ENCODE peak calls at places on chromosomes 1 and 21, in four cellular contexts. One of them, this sample, is unnamed.
A peak's percentile ranks its signal among the peaks of the same experiment; 100 is the strongest.

GRCh38 chr1:217332426-217333065 is 298.3 kb downstream of the GPATCH2 start:
- DNase-seq in transverse colon: no peak
- DNase-seq in thoracic aorta: no peak
- DNase-seq in GM06990: no peak
- DNase-seq in this sample: no peak

GRCh38 chr1:246002725-246003441 is 504.2 kb downstream of the SMYD3 start:
- DNase-seq in transverse colon: peak; percentile 89
- DNase-seq in thoracic aorta: peak; percentile 34
- DNase-seq in GM06990: peak; percentile 26
- DNase-seq in this sample: peak; percentile 92

GRCh38 chr1:1544544-1544943 is 4.1 kb upstream of the TMEM240 start:
- DNase-seq in transverse colon: no peak
- DNase-seq in thoracic aorta: no peak
- DNase-seq in GM06990: no peak
- DNase-seq in this sample: no peak

GRCh38 chr1:18290740-18291412 is 183.3 kb downstream of the IGSF21 start:
- DNase-seq in transverse colon: no peak
- DNase-seq in thoracic aorta: no peak
- DNase-seq in GM06990: no peak
- DNase-seq in this sample: no peak

GRCh38 chr1:228079601-228080263 is 2.8 kb upstream of the ARF1 start:
- DNase-seq in transverse colon: peak; percentile 5
- DNase-seq in thoracic aorta: no peak
- DNase-seq in GM06990: no peak
- DNase-seq in this sample: no peak

GRCh38 chr1:14849038-14849437 is 250.6 kb downstream of the KAZN start:
- DNase-seq in transverse colon: no peak
- DNase-seq in thoracic aorta: no peak
- DNase-seq in GM06990: no peak
- DNase-seq in this sample: peak; percentile 32

GRCh38 chr21:38913120-38913975 is 107.6 kb downstream of the ETS2 start:
- DNase-seq in transverse colon: peak; percentile 93
- DNase-seq in thoracic aorta: peak; percentile 30
- DNase-seq in GM06990: peak; percentile 15
- DNase-seq in this sample: no peak

GRCh38 chr1:170414989-170415733 is 116.8 kb upstream of the GORAB start:
- DNase-seq in transverse colon: no peak
- DNase-seq in thoracic aorta: no peak
- DNase-seq in GM06990: no peak
- DNase-seq in this sample: peak; percentile 21

GRCh38 chr1:19682257-19682656 is 17.6 kb downstream of the HTR6 start:
- DNase-seq in transverse colon: no peak
- DNase-seq in thoracic aorta: no peak
- DNase-seq in GM06990: no peak
- DNase-seq in this sample: peak; percentile 70

GRCh38 chr21:42223826-42224575 is 5.1 kb downstream of the ABCG1 start:
- DNase-seq in transverse colon: no peak
- DNase-seq in thoracic aorta: no peak
- DNase-seq in GM06990: no peak
- DNase-seq in this sample: no peak

GRCh38 chr1:25023190-25023578 is 93.1 kb upstream of the RUNX3 start:
- DNase-seq in transverse colon: no peak
- DNase-seq in thoracic aorta: no peak
- DNase-seq in GM06990: no peak
- DNase-seq in this sample: no peak

GRCh38 chr1:93846151-93846928 is 32.7 kb downstream of the DNTTIP2 start:
- DNase-seq in transverse colon: peak; percentile 91
- DNase-seq in thoracic aorta: peak; percentile 66
- DNase-seq in GM06990: peak; percentile 91
- DNase-seq in this sample: peak; percentile 78
- TF ChIP-seq CTCF in transverse colon: peak; percentile 66
- TF ChIP-seq CTCF in thoracic aorta: peak; percentile 52
- TF ChIP-seq CTCF in GM06990: peak; percentile 36
- TF ChIP-seq CTCF in this sample: peak; percentile 28

GRCh38 chr1:69535490-69535889 is 32.2 kb upstream of the LRRC7 start:
- DNase-seq in transverse colon: no peak
- DNase-seq in thoracic aorta: no peak
- DNase-seq in GM06990: no peak
- DNase-seq in this sample: no peak
- TF ChIP-seq CTCF in transverse colon: no peak
- TF ChIP-seq CTCF in thoracic aorta: no peak
- TF ChIP-seq CTCF in GM06990: no peak
- TF ChIP-seq CTCF in this sample: no peak

GRCh38 chr21:32309906-32310460 is 11.3 kb downstream of the MRAP start:
- DNase-seq in transverse colon: no peak
- DNase-seq in thoracic aorta: no peak
- DNase-seq in GM06990: no peak
- DNase-seq in this sample: no peak
- TF ChIP-seq CTCF in transverse colon: no peak
- TF ChIP-seq CTCF in thoracic aorta: no peak
- TF ChIP-seq CTCF in GM06990: no peak
- TF ChIP-seq CTCF in this sample: no peak

DNA sequence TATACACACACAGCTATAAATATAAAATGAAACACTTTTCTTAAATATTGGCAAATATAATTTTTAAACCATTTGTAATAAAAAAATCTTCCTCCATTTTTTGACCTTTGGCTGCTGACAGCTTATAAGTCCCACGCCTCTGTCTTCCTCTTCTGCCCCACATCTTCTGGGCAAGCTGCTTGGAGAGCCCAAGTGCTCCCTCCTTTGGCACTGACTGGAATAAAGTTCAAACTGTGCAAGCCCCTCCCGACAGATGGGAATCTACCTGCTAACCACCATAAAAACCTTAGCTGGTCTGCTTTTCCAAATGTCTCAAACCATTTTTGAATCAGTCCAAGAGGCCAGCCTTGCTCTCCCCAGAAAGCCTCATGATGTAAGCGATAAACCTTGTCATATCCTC is 99.7 kb downstream of the SNX7 start:
- DNase-seq in transverse colon: no peak
- DNase-seq in thoracic aorta: no peak
- DNase-seq in GM06990: no peak
- DNase-seq in this sample: no peak
- TF ChIP-seq CTCF in transverse colon: no peak
- TF ChIP-seq CTCF in thoracic aorta: no peak
- TF ChIP-seq CTCF in GM06990: no peak
- TF ChIP-seq CTCF in this sample: no peak

GRCh38 chr1:203986887-203987461 is 85.9 kb upstream of the SOX13 start:
- DNase-seq in transverse colon: no peak
- DNase-seq in thoracic aorta: no peak
- DNase-seq in GM06990: no peak
- DNase-seq in this sample: peak; percentile 42

GRCh38 chr1:203990118-203990517 is 82.8 kb upstream of the SOX13 start:
- DNase-seq in transverse colon: no peak
- DNase-seq in thoracic aorta: no peak
- DNase-seq in GM06990: no peak
- DNase-seq in this sample: no peak

GRCh38 chr1:203985044-203985443 is 87.9 kb upstream of the SOX13 start:
- DNase-seq in transverse colon: no peak
- DNase-seq in thoracic aorta: no peak
- DNase-seq in GM06990: no peak
- DNase-seq in this sample: no peak

DNA sequence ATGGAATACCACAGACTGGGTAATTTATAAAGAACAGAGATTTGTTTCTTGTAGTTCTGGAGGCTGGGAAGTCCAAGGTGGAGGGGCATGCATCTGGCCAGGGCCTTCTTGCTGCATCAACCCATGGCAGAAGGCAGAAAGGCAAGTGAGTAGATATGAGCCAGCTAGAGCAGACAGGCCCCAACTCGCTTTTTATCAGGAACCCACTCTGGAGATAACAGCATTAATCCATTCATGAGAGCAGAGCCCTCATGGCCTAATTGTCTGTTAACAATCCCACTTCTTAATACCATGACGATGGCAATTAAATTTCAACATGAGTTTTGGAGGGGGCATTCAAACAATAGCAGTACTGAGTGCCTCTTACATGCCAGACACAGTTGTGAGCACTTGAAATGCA is 87.2 kb upstream of the SOX13 start:
- DNase-seq in transverse colon: no peak
- DNase-seq in thoracic aorta: no peak
- DNase-seq in GM06990: no peak
- DNase-seq in this sample: no peak
- TF ChIP-seq CTCF in transverse colon: no peak
- TF ChIP-seq CTCF in thoracic aorta: no peak
- TF ChIP-seq CTCF in GM06990: no peak
- TF ChIP-seq CTCF in this sample: no peak

GRCh38 chr1:96843196-96843595 is 121.6 kb downstream of the PTBP2 start:
- DNase-seq in transverse colon: no peak
- DNase-seq in thoracic aorta: no peak
- DNase-seq in GM06990: no peak
- DNase-seq in this sample: peak; percentile 48

GRCh38 chr1:96843601-96844000 is 122.0 kb downstream of the PTBP2 start:
- DNase-seq in transverse colon: no peak
- DNase-seq in thoracic aorta: no peak
- DNase-seq in GM06990: no peak
- DNase-seq in this sample: no peak

GRCh38 chr1:96840396-96840795 is 118.8 kb downstream of the PTBP2 start:
- DNase-seq in transverse colon: no peak
- DNase-seq in thoracic aorta: no peak
- DNase-seq in GM06990: no peak
- DNase-seq in this sample: no peak

GRCh38 chr1:96845464-96845863 is 123.9 kb downstream of the PTBP2 start:
- DNase-seq in transverse colon: peak; percentile 34
- DNase-seq in thoracic aorta: no peak
- DNase-seq in GM06990: peak; percentile 13
- DNase-seq in this sample: peak; percentile 15

GRCh38 chr1:96842215-96842614 is 120.6 kb downstream of the PTBP2 start:
- DNase-seq in transverse colon: no peak
- DNase-seq in thoracic aorta: no peak
- DNase-seq in GM06990: no peak
- DNase-seq in this sample: peak; percentile 8
- TF ChIP-seq CTCF in transverse colon: no peak
- TF ChIP-seq CTCF in thoracic aorta: no peak
- TF ChIP-seq CTCF in GM06990: peak; percentile 9
- TF ChIP-seq CTCF in this sample: peak; percentile 33

GRCh38 chr1:7116001-7116400 is 330.7 kb downstream of the CAMTA1 start:
- DNase-seq in transverse colon: no peak
- DNase-seq in thoracic aorta: no peak
- DNase-seq in GM06990: no peak
- DNase-seq in this sample: no peak

GRCh38 chr1:7117265-7117598 is 332.0 kb downstream of the CAMTA1 start:
- DNase-seq in transverse colon: no peak
- DNase-seq in thoracic aorta: no peak
- DNase-seq in GM06990: no peak
- DNase-seq in this sample: no peak

GRCh38 chr1:7121622-7121988 is 336.4 kb downstream of the CAMTA1 start:
- DNase-seq in transverse colon: peak; percentile 10
- DNase-seq in thoracic aorta: peak; percentile 13
- DNase-seq in GM06990: no peak
- DNase-seq in this sample: no peak

GRCh38 chr1:7117599-7118281 is 332.5 kb downstream of the CAMTA1 start:
- DNase-seq in transverse colon: no peak
- DNase-seq in thoracic aorta: no peak
- DNase-seq in GM06990: no peak
- DNase-seq in this sample: peak; percentile 70

GRCh38 chr1:7120863-7121621 is 335.8 kb downstream of the CAMTA1 start:
- DNase-seq in transverse colon: no peak
- DNase-seq in thoracic aorta: no peak
- DNase-seq in GM06990: no peak
- DNase-seq in this sample: no peak
- TF ChIP-seq CTCF in transverse colon: no peak
- TF ChIP-seq CTCF in thoracic aorta: no peak
- TF ChIP-seq CTCF in GM06990: peak; percentile 45
- TF ChIP-seq CTCF in this sample: no peak

GRCh38 chr1:66954208-66954607 is 29.4 kb downstream of the MIER1 start:
- DNase-seq in transverse colon: no peak
- DNase-seq in thoracic aorta: no peak
- DNase-seq in GM06990: peak; percentile 18
- DNase-seq in this sample: no peak

GRCh38 chr1:66957938-66958337 is 33.1 kb downstream of the MIER1 start:
- DNase-seq in transverse colon: no peak
- DNase-seq in thoracic aorta: no peak
- DNase-seq in GM06990: no peak
- DNase-seq in this sample: no peak
- TF ChIP-seq CTCF in transverse colon: no peak
- TF ChIP-seq CTCF in thoracic aorta: no peak
- TF ChIP-seq CTCF in GM06990: no peak
- TF ChIP-seq CTCF in this sample: no peak

DNA sequence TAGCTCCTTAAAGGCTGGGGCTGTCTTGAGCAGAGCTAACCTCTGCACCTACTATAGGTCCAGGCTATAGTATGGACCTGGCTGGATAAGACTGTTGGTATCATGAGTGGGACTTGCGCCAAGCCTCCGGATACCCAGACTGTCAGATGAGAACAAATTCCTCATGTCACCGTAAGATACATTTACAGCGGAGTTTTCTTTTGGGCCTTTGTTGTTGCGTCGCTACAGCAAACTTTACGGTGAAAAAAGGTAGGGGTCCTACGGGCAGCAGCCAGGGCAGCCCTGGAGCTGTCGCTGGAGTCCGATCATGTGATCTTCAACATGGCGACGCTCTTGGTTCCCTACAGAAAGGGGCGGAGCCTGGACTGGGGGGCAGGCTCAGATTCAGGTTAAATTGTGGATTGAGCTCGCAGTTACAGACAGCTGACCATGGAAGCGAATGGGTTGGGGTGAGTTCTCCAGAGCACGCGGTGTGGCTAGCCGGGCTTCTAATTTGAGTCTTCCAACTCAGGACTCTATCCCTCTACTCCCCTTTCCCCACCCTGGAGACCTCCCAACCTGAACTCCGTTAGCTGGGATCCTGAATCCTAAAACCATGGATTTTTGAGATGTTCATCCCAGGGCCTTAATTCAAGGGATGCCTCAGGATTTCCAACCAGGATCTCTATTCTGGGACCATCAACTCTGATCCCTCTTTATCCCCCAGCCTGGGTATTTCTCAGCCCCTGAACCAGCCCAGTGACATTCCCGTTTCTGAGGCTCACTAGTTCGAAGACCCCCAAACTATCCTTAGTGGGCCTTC is at the start of gene UROD:
- DNase-seq in transverse colon: peak; percentile 93
- DNase-seq in thoracic aorta: peak; percentile 79
- DNase-seq in GM06990: peak; percentile 85
- DNase-seq in this sample: peak; percentile 97
- TF ChIP-seq CTCF in transverse colon: no peak
- TF ChIP-seq CTCF in thoracic aorta: no peak
- TF ChIP-seq CTCF in GM06990: no peak
- TF ChIP-seq CTCF in this sample: no peak

GRCh38 chr1:8439015-8439702 is 121.2 kb downstream of the SLC45A1 start:
- DNase-seq in transverse colon: peak; percentile 67
- DNase-seq in thoracic aorta: peak; percentile 49
- DNase-seq in GM06990: no peak
- DNase-seq in this sample: peak; percentile 86
- TF ChIP-seq CTCF in transverse colon: peak; percentile 48
- TF ChIP-seq CTCF in thoracic aorta: no peak
- TF ChIP-seq CTCF in GM06990: no peak
- TF ChIP-seq CTCF in this sample: peak; percentile 20

This sample was measured in fibroblast of villous mesenchyme.